ENCODE peak calls at places on chromosomes 4 and X, in nine cellular contexts. One of them, this sample, is unnamed. For H3K27me3, the result is how much of the 10 kb centered on the place peaks cover.

GRCh38 chrX:115392031-115392430 is 102.5 kb downstream of the LUZP4 start:
- DNase-seq in CD8-positive, alpha-beta T cell: no peak
- DNase-seq in GM23248: no peak
- DNase-seq in pancreas: no peak
- DNase-seq in thoracic aorta: no peak
- DNase-seq in AG04450: no peak
- DNase-seq in adrenal gland: no peak
- DNase-seq in fibroblast of lung: no peak
- DNase-seq in A673: no peak
- DNase-seq in this sample: no peak

GRCh38 chr4:1938027-1938426 is 66.8 kb downstream of the NSD2 start:
- DNase-seq in AG04450: no peak
- DNase-seq in adrenal gland: no peak
- DNase-seq in pancreas: no peak
- DNase-seq in CD8-positive, alpha-beta T cell: no peak
- DNase-seq in GM23248: peak
- DNase-seq in A673: no peak
- DNase-seq in thoracic aorta: no peak
- DNase-seq in fibroblast of lung: peak
- DNase-seq in this sample: no peak

GRCh38 chr4:1010522-1011021 is 854 bp upstream of the FGFRL1 start:
- DNase-seq in fibroblast of lung: peak
- DNase-seq in thoracic aorta: peak
- DNase-seq in GM23248: peak
- DNase-seq in A673: peak
- DNase-seq in AG04450: peak
- DNase-seq in adrenal gland: peak
- DNase-seq in pancreas: peak
- DNase-seq in CD8-positive, alpha-beta T cell: peak
- DNase-seq in this sample: no peak

GRCh38 chrX:153649915-153650782 is 3.1 kb downstream of the DUSP9 start:
- DNase-seq in CD8-positive, alpha-beta T cell: no peak
- DNase-seq in pancreas: peak
- DNase-seq in A673: no peak
- DNase-seq in adrenal gland: no peak
- DNase-seq in thoracic aorta: no peak
- DNase-seq in GM23248: no peak
- DNase-seq in AG04450: no peak
- DNase-seq in fibroblast of lung: no peak
- DNase-seq in this sample: peak

GRCh38 chr4:137587796-137588195 is 55.5 kb upstream of the PCDH18 start:
- DNase-seq in pancreas: no peak
- DNase-seq in CD8-positive, alpha-beta T cell: no peak
- DNase-seq in adrenal gland: no peak
- DNase-seq in AG04450: no peak
- DNase-seq in A673: no peak
- DNase-seq in thoracic aorta: no peak
- DNase-seq in fibroblast of lung: no peak
- DNase-seq in GM23248: no peak
- DNase-seq in this sample: no peak

GRCh38 chrX:118780915-118781314 is 42.7 kb upstream of the ZCCHC12 start:
- DNase-seq in GM23248: peak
- DNase-seq in thoracic aorta: no peak
- DNase-seq in CD8-positive, alpha-beta T cell: no peak
- DNase-seq in pancreas: no peak
- DNase-seq in AG04450: no peak
- DNase-seq in A673: no peak
- DNase-seq in adrenal gland: no peak
- DNase-seq in fibroblast of lung: peak
- DNase-seq in this sample: no peak

GRCh38 chrX:22969416-22969815 is 30.3 kb upstream of the DDX53 start:
- DNase-seq in fibroblast of lung: no peak
- DNase-seq in adrenal gland: no peak
- DNase-seq in thoracic aorta: no peak
- DNase-seq in AG04450: no peak
- DNase-seq in CD8-positive, alpha-beta T cell: no peak
- DNase-seq in GM23248: no peak
- DNase-seq in pancreas: no peak
- DNase-seq in A673: no peak
- DNase-seq in this sample: no peak

GRCh38 chr4:73213917-73214663 is 44.5 kb downstream of the ANKRD17 start:
- DNase-seq in AG04450: no peak
- DNase-seq in CD8-positive, alpha-beta T cell: no peak
- DNase-seq in thoracic aorta: no peak
- DNase-seq in fibroblast of lung: peak
- DNase-seq in pancreas: no peak
- DNase-seq in A673: no peak
- DNase-seq in adrenal gland: no peak
- DNase-seq in GM23248: peak
- DNase-seq in this sample: no peak

GRCh38 chrX:41333744-41333993 is 293 bp upstream of the DDX3X start:
- DNase-seq in A673: peak
- DNase-seq in AG04450: peak
- DNase-seq in pancreas: no peak
- DNase-seq in GM23248: peak
- DNase-seq in thoracic aorta: peak
- DNase-seq in fibroblast of lung: peak
- DNase-seq in CD8-positive, alpha-beta T cell: no peak
- DNase-seq in adrenal gland: peak
- DNase-seq in this sample: no peak

GRCh38 chr4:52051615-52052474 is 741 bp downstream of the SPATA18 start:
- DNase-seq in AG04450: peak
- DNase-seq in thoracic aorta: peak
- DNase-seq in pancreas: peak
- DNase-seq in GM23248: peak
- DNase-seq in fibroblast of lung: peak
- DNase-seq in CD8-positive, alpha-beta T cell: no peak
- DNase-seq in adrenal gland: peak
- DNase-seq in A673: peak
- DNase-seq in this sample: peak

GRCh38 chr4:74546020-74546419 is 101.1 kb downstream of the AREG start:
- DNase-seq in thoracic aorta: no peak
- DNase-seq in A673: peak
- DNase-seq in pancreas: no peak
- DNase-seq in GM23248: peak
- DNase-seq in adrenal gland: no peak
- DNase-seq in fibroblast of lung: no peak
- DNase-seq in CD8-positive, alpha-beta T cell: no peak
- DNase-seq in AG04450: no peak
- DNase-seq in this sample: no peak

GRCh38 chr4:164203476-164203875 is 550.5 kb upstream of the SMIM31 start:
- DNase-seq in fibroblast of lung: no peak
- DNase-seq in pancreas: no peak
- DNase-seq in thoracic aorta: no peak
- DNase-seq in adrenal gland: peak
- DNase-seq in AG04450: no peak
- DNase-seq in A673: no peak
- DNase-seq in GM23248: no peak
- DNase-seq in CD8-positive, alpha-beta T cell: no peak
- DNase-seq in this sample: no peak

GRCh38 chrX:153400146-153401132 is 711 bp downstream of the PNMA6E start:
- DNase-seq in A673: peak
- DNase-seq in thoracic aorta: no peak
- DNase-seq in pancreas: no peak
- DNase-seq in fibroblast of lung: no peak
- DNase-seq in CD8-positive, alpha-beta T cell: no peak
- DNase-seq in adrenal gland: peak
- DNase-seq in GM23248: peak
- DNase-seq in AG04450: no peak
- DNase-seq in this sample: no peak

GRCh38 chr4:54005475-54005874 is 58.9 kb downstream of the CHIC2 start:
- DNase-seq in GM23248: peak
- DNase-seq in CD8-positive, alpha-beta T cell: no peak
- DNase-seq in thoracic aorta: no peak
- DNase-seq in pancreas: no peak
- DNase-seq in fibroblast of lung: peak
- DNase-seq in A673: no peak
- DNase-seq in adrenal gland: no peak
- DNase-seq in AG04450: no peak
- DNase-seq in this sample: no peak

GRCh38 chr4:166670341-166670740 is 564.0 kb downstream of the SPOCK3 start:
- DNase-seq in CD8-positive, alpha-beta T cell: no peak
- DNase-seq in A673: no peak
- DNase-seq in AG04450: no peak
- DNase-seq in GM23248: no peak
- DNase-seq in fibroblast of lung: no peak
- DNase-seq in adrenal gland: no peak
- DNase-seq in pancreas: no peak
- DNase-seq in thoracic aorta: no peak
- DNase-seq in this sample: no peak

GRCh38 chr4:8504279-8505007 is 63.9 kb downstream of the TRMT44 start:
- DNase-seq in pancreas: peak
- DNase-seq in CD8-positive, alpha-beta T cell: no peak
- DNase-seq in AG04450: no peak
- DNase-seq in fibroblast of lung: no peak
- DNase-seq in GM23248: no peak
- DNase-seq in thoracic aorta: no peak
- DNase-seq in A673: no peak
- DNase-seq in adrenal gland: no peak
- DNase-seq in this sample: no peak

GRCh38 chr4:40686081-40686913 is 56.6 kb upstream of the RBM47 start:
- DNase-seq in fibroblast of lung: no peak
- DNase-seq in GM23248: no peak
- DNase-seq in adrenal gland: peak
- DNase-seq in pancreas: no peak
- DNase-seq in A673: no peak
- DNase-seq in AG04450: no peak
- DNase-seq in CD8-positive, alpha-beta T cell: no peak
- DNase-seq in thoracic aorta: no peak
- DNase-seq in this sample: no peak

DNA sequence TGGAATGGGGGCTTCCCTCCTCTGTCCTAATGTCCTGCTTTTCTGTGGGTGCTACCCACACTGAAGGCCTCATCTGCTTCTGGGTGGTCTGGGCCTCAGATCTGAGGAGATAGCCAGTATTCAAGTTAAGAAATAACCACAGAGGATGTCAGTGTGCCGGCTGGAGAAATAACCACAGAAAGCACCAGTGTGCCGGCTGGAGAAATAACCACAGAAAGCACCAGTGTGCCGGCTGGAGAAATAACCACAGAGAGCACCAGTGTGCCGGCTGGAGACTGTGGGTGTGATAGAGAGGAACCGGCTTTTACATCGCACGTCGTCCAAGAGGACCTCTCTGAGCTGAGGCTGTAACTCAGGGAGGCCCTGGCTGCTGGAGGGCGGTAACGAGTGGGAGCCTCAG is 65.7 kb upstream of the PSAPL1 start:
- DNase-seq in AG04450: no peak
- DNase-seq in fibroblast of lung: no peak
- DNase-seq in CD8-positive, alpha-beta T cell: no peak
- DNase-seq in thoracic aorta: no peak
- DNase-seq in GM23248: no peak
- DNase-seq in adrenal gland: no peak
- DNase-seq in A673: no peak
- DNase-seq in pancreas: no peak
- DNase-seq in this sample: no peak
- H3K27ac ChIP-seq in AG04450: no peak
- H3K27ac ChIP-seq in fibroblast of lung: no peak
- H3K27ac ChIP-seq in CD8-positive, alpha-beta T cell: no peak
- H3K27ac ChIP-seq in thoracic aorta: no peak
- H3K27ac ChIP-seq in GM23248: no peak
- H3K27ac ChIP-seq in adrenal gland: no peak
- H3K27ac ChIP-seq in A673: no peak
- H3K27ac ChIP-seq in pancreas: no peak
- H3K27ac ChIP-seq in this sample: no peak

GRCh38 chrX:20527458-20528099 is 260.9 kb upstream of the RPS6KA3 start:
- DNase-seq in fibroblast of lung: peak
- DNase-seq in pancreas: no peak
- DNase-seq in A673: peak
- DNase-seq in thoracic aorta: no peak
- DNase-seq in adrenal gland: peak
- DNase-seq in AG04450: no peak
- DNase-seq in GM23248: peak
- DNase-seq in CD8-positive, alpha-beta T cell: no peak
- DNase-seq in this sample: no peak
- H3K27me3 ChIP-seq in fibroblast of lung: under half
- H3K27me3 ChIP-seq in pancreas: under half
- H3K27me3 ChIP-seq in A673: under half
- H3K27me3 ChIP-seq in thoracic aorta: under half
- H3K27me3 ChIP-seq in adrenal gland: under half
- H3K27me3 ChIP-seq in AG04450: under half
- H3K27me3 ChIP-seq in GM23248: under half
- H3K27me3 ChIP-seq in CD8-positive, alpha-beta T cell: under half
- H3K27me3 ChIP-seq in this sample: under half

DNA sequence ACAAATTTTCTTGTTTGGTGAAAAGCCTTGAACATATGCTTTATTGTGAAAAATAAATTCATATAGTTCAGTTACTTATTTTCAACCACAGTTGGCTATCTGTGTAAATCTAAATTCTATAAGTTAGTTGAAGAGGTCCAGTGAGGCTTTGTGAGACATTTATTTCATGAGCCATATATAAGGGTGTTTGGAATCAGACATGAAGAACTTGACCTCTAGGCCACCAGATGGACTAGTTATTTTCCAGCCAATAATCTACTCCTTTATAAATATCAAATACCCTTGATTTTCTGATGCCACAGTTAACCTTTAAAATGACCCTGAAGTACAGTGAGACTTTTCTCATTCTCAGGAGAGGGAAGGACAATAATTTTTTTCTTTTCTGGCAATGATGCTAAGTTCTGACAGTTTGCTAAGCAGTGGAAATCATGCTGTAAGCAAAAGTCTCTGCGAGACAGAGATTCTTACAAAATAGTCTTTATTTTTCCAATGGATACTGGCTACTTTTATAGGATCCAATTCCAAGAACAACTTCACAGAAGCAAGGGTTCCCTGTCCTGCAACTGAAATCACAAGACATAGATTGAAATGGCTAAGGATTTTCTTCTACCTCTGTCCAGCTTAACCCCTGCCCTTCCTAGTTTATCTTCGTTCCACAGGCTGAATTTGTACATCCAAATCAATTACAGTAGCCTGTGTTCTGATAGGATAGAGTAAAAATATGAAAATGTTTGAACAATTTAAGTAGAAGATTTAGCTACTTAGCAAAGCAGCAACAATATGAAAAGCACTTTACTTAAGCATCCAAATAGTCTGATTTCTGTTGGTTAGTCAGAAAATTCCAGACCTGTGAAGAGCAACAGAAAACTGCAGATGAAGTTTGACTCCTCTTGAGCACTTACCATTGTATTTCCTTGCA is 2.3 kb downstream of the ARSJ start:
- DNase-seq in thoracic aorta: no peak
- DNase-seq in adrenal gland: no peak
- DNase-seq in pancreas: no peak
- DNase-seq in GM23248: peak
- DNase-seq in AG04450: no peak
- DNase-seq in A673: no peak
- DNase-seq in CD8-positive, alpha-beta T cell: no peak
- DNase-seq in fibroblast of lung: peak
- DNase-seq in this sample: no peak
- H3K4me3 ChIP-seq in thoracic aorta: peak
- H3K4me3 ChIP-seq in adrenal gland: peak
- H3K4me3 ChIP-seq in pancreas: peak
- H3K4me3 ChIP-seq in GM23248: peak
- H3K4me3 ChIP-seq in AG04450: peak
- H3K4me3 ChIP-seq in A673: peak
- H3K4me3 ChIP-seq in CD8-positive, alpha-beta T cell: no peak
- H3K4me3 ChIP-seq in fibroblast of lung: peak
- H3K4me3 ChIP-seq in this sample: peak

DNA sequence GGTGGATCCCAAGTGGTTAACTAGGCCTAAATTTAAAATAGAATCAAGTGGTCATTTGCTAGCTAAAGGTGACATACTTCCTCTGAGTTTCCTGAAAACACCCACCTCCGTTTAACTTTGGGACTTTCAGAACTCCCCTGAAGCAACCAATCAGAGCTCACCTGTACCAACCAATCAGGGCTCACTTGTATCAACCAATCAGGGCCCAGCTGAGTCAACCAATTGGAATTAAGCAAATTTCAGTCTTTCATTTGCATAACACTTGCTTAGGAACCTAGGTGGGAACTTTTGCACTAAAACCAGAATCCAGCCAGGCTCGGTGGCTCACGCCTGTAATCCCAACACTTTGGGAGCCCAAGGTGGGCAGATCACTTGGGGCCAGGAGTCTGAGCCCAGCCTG is 15.9 kb downstream of the GPC4 start:
- DNase-seq in CD8-positive, alpha-beta T cell: no peak
- DNase-seq in A673: no peak
- DNase-seq in AG04450: no peak
- DNase-seq in fibroblast of lung: no peak
- DNase-seq in GM23248: no peak
- DNase-seq in adrenal gland: no peak
- DNase-seq in thoracic aorta: no peak
- DNase-seq in pancreas: no peak
- DNase-seq in this sample: no peak
- H3K27ac ChIP-seq in CD8-positive, alpha-beta T cell: no peak
- H3K27ac ChIP-seq in A673: no peak
- H3K27ac ChIP-seq in AG04450: no peak
- H3K27ac ChIP-seq in fibroblast of lung: no peak
- H3K27ac ChIP-seq in GM23248: no peak
- H3K27ac ChIP-seq in adrenal gland: no peak
- H3K27ac ChIP-seq in thoracic aorta: no peak
- H3K27ac ChIP-seq in pancreas: no peak
- H3K27ac ChIP-seq in this sample: no peak

This sample was measured in dorsolateral prefrontal cortex.